ENCODE peak calls at places on chromosome X, in six cellular contexts. W is psoas muscle, T is body of pancreas, F is IMR-90, X is neural crest cell, R is WTC11. Z is an unnamed sample.

GRCh38 chrX:7088968-7089615 is 58.4 kb upstream of the STS start:
- DNase-seq in W (no peak), T (no peak), F (no peak), R (peak; percentile 48), X (no peak), Z (peak; percentile 12)

GRCh38 chrX:119541188-119541587 is 24.0 kb downstream of the STEEP1 start:
- DNase-seq in W (no peak), F (peak; percentile 86), R (no peak), T (no peak), X (no peak), Z (no peak)

GRCh38 chrX:1165535-1166196 is 46.8 kb downstream of the CRLF2 start:
- DNase-seq in R (no peak), F (no peak), X (no peak), W (no peak), T (no peak), Z (peak; percentile 34)

GRCh38 chrX:66815227-66815626 is 176.3 kb upstream of the EDA2R start:
- DNase-seq in R (no peak), T (no peak), W (no peak), X (no peak), F (no peak), Z (no peak)

GRCh38 chrX:7586126-7586525 is 256.8 kb upstream of the VCX start:
- DNase-seq in R (no peak), F (peak; percentile 35), T (no peak), X (no peak), W (no peak), Z (peak; percentile 18)

GRCh38 chrX:1246816-1247215 is 21.8 kb upstream of the CSF2RA start:
- DNase-seq in F (no peak), R (peak; percentile 88), X (peak; percentile 86), T (peak; percentile 51), W (peak; percentile 75), Z (peak; percentile 76)

GRCh38 chrX:129144172-129145038 is 378.9 kb downstream of the SMARCA1 start:
- DNase-seq in T (no peak), W (no peak), R (no peak), F (no peak), X (no peak), Z (no peak)

GRCh38 chrX:155144926-155145325 is 71.3 kb upstream of the VBP1 start:
- DNase-seq in X (no peak), T (no peak), F (no peak), R (no peak), W (no peak), Z (no peak)

GRCh38 chrX:151875270-151876026 is 37.2 kb upstream of the MAGEA4 start:
- DNase-seq in W (no peak), F (no peak), T (no peak), X (no peak), R (no peak), Z (no peak)

GRCh38 chrX:1443496-1444075 is 9.1 kb downstream of the ASMTL start:
- DNase-seq in T (no peak), W (no peak), F (no peak), R (peak; percentile 7), X (no peak), Z (no peak)

GRCh38 chrX:13688772-13689518 is at the start of gene RAB9A:
- DNase-seq in X (peak; percentile 79), F (peak; percentile 68), W (peak; percentile 90), R (peak; percentile 84), T (peak; percentile 91), Z (peak; percentile 81)

GRCh38 chrX:20026278-20026677 is 35.4 kb upstream of the BCLAF3 start:
- DNase-seq in F (peak; percentile 60), X (no peak), T (no peak), W (no peak), R (no peak), Z (no peak)

GRCh38 chrX:42615161-42615563 is 162.8 kb downstream of the PPP1R2C start:
- DNase-seq in F (no peak), W (no peak), T (peak; percentile 28), R (peak; percentile 36), X (no peak), Z (no peak)

DNA sequence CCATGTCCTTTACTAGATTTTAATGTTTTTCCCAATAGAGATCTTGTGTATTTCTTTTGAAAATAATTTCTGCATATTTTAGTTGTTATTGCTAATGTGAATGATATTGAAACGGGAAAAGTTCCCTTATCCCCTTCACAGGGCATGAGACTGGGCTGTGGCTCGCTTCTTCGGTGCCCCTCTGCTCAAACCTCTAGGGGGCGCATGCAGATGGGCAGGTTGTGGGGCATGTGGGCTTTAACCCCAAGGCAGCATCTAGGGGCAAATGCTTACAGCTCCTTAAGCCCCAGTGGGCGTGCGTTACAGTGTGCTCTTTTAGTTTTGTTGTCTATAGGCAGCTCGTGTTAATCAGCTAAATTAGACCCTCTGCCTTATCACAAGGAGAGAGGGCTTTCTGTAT is 194.7 kb downstream of the OPHN1 start:
- DNase-seq in F (no peak), T (no peak), W (no peak), R (peak; percentile 51), X (no peak), Z (no peak)
- TF ChIP-seq CTCF in F (peak; percentile 28), T (no peak), W (peak; percentile 10), R (peak; percentile 39), X (peak; percentile 41), Z (no peak)

GRCh38 chrX:140572724-140573123 is 67.9 kb upstream of the SOX3 start:
- DNase-seq in W (no peak), R (peak; percentile 54), T (peak; percentile 61), X (peak; percentile 54), F (peak; percentile 34), Z (peak; percentile 6)
- TF ChIP-seq CTCF in W (peak; percentile 42), R (peak; percentile 21), T (peak; percentile 30), X (peak; percentile 84), F (peak; percentile 58), Z (peak; percentile 23)

DNA sequence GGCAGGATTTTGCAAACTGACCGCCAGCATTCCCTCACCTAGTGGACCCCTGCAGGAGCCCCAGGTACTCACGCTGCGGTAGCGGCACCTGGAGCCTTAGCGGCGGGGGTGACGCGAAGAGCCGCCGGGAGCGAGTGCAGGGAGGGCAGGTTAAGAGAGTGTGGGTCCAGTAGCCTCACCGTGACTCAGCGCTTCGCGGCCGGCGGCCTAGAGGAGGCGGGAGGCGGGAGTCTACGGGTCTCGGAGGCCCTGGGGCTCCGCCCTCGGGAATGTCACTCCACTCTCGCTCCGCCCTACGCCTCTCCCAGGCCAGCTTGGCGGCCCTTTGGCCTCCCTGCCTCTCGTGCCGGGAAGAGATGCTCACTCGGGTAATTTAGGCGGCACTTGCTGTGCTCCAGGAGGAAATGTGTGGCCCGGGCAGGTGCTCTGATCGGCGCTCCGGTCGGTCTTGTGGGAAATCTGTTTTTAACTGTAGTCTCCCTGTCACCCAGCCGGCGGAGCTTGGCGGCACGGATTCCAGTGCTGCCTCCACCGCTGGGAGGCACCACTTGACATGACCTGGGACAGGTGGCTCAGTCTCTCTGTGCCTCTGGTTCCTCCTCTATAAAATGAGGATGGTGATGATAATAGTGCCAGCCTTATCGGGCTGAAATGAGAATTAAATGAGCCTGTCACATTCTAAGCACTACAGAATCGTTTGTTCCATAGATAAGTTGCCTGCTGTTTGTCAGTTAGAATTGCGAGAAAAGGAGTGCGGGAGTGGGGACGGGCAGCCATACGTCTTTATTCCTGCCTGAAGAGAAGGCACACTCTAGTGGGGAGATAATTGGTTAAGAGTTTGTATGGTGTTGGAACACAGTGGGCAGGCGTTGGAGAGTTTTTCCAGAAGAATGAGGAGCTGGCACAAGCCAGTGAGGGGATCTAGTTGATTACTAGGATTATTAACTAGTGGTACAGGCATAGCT is at the start of gene PIR:
- DNase-seq in T (peak; percentile 94), W (peak; percentile 93), R (peak; percentile 88), X (peak; percentile 82), F (peak; percentile 80), Z (peak; percentile 69)
- TF ChIP-seq CTCF in T (peak; percentile 50), W (peak; percentile 34), R (no peak), X (peak; percentile 65), F (peak; percentile 27), Z (peak; percentile 39)

DNA sequence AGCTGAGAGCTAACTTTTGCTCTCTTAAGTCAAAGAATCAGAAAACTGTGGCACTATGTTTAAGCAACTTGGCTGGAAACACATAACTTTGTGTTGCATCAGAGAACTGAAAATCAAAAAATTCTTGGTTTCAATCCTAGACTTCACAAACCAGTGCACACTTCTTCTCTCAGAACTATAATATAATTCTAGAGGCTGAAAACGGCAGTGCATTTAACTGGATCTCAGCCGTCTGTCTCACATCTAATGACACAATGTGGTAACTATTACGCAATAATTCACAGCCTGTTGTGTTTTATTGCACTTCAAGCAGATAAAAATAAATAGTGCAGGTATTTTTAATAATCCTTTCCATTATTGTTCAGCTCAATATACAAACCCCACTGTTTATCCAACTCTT is 260.6 kb upstream of the DIAPH2 start:
- DNase-seq in R (no peak), T (no peak), X (no peak), F (no peak), W (no peak), Z (no peak)
- TF ChIP-seq CTCF in R (no peak), T (no peak), X (no peak), F (no peak), W (no peak), Z (no peak)

GRCh38 chrX:106036716-106037115 is 1.8 kb downstream of the SERPINA7 start:
- DNase-seq in F (no peak), R (no peak), T (no peak), W (no peak), X (no peak), Z (no peak)

GRCh38 chrX:106039920-106040319 is 1.4 kb upstream of the SERPINA7 start:
- DNase-seq in X (no peak), R (peak; percentile 10), F (no peak), T (peak; percentile 41), W (no peak), Z (no peak)

GRCh38 chrX:106037835-106038473 is 573 bp downstream of the SERPINA7 start:
- DNase-seq in R (no peak), X (no peak), W (no peak), F (no peak), T (no peak), Z (no peak)

GRCh38 chrX:106038625-106039024 is at the start of gene SERPINA7:
- DNase-seq in T (no peak), R (no peak), F (no peak), W (no peak), X (no peak), Z (no peak)

DNA sequence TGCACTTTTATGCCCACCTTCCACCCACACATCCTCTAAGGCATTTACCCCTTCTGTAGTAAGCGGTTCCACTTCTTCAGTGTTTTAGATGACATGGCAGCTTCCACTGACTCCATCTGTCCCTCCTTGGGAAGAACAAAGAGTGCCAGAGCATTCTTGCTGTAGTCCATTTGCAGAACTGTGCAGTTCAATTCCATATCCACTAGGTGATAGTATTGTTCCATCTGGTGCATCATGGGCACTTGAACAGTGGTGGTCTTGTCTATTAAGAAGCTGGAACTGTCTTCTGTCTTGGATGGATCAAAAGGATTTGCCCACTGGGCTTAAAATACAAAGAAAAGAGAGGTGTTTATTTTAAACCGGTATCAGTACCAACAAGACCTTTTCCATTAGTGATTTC is 3.5 kb downstream of the SERPINA7 start:
- DNase-seq in W (no peak), R (no peak), F (no peak), T (no peak), X (no peak), Z (no peak)
- TF ChIP-seq CTCF in W (no peak), R (peak; percentile 18), F (no peak), T (peak; percentile 37), X (peak; percentile 16), Z (no peak)

GRCh38 chrX:57772637-57773036 is 92.6 kb upstream of the NLRP2B start:
- DNase-seq in X (no peak), F (no peak), R (no peak), W (no peak), T (no peak), Z (no peak)
- TF ChIP-seq CTCF in X (no peak), F (no peak), R (no peak), W (no peak), T (no peak), Z (no peak)

GRCh38 chrX:115689931-115690330 is 129.0 kb downstream of the PLS3 start:
- DNase-seq in F (peak; percentile 9), T (no peak), W (no peak), R (no peak), X (no peak), Z (no peak)
- TF ChIP-seq CTCF in F (no peak), T (no peak), W (no peak), R (no peak), X (no peak), Z (no peak)

Z was measured in GM20000.